ENCODE peak calls at places on chromosomes 12 and 14, in eight cellular contexts. Q is astrocyte of the cerebellum; C is activated CD4-positive, CD25-positive, alpha-beta regulatory T cell; H is amniotic stem cell; I is hepatic stellate cell; P is foreskin fibroblast; J is GM03348; N is AG08395. L is an unnamed sample.

GRCh38 chr14:96579855-96580254 is 77.7 kb downstream of the PAPOLA start:
- DNase-seq in Q (no peak), C (no peak), H (no peak), I (no peak), P (no peak), J (no peak), N (no peak), L (no peak)

GRCh38 chr12:68559246-68559645 is 51.5 kb upstream of the RAP1B start:
- DNase-seq in Q (no peak), C (no peak), H (no peak), I (no peak), P (peak), J (no peak), N (no peak), L (peak)

GRCh38 chr12:98998697-98999299 is 353.7 kb downstream of the APAF1 start:
- DNase-seq in Q (peak), C (no peak), H (peak), I (peak), P (peak), J (peak), N (peak), L (peak)

GRCh38 chr14:101821528-101821927 is 60.0 kb downstream of the PPP2R5C start:
- DNase-seq in Q (no peak), C (no peak), H (no peak), I (no peak), P (no peak), J (no peak), N (no peak), L (no peak)

GRCh38 chr14:87888136-87888999 is 104.6 kb downstream of the GALC start:
- DNase-seq in Q (no peak), C (no peak), H (no peak), I (no peak), P (no peak), J (peak), N (peak), L (peak)

GRCh38 chr14:68608235-68608962 is 184.5 kb downstream of the ZFP36L1 start:
- DNase-seq in Q (no peak), C (no peak), H (no peak), I (no peak), P (no peak), J (no peak), N (no peak), L (no peak)

GRCh38 chr12:56953314-56953713 is 4.1 kb downstream of the RDH16 start:
- DNase-seq in Q (no peak), C (no peak), H (no peak), I (no peak), P (no peak), J (peak), N (no peak), L (no peak)

GRCh38 chr12:50661300-50662120 is 102.4 kb upstream of the ATF1 start:
- DNase-seq in Q (peak), C (no peak), H (no peak), I (no peak), P (peak), J (no peak), N (no peak), L (no peak)

GRCh38 chr12:93441111-93441616 is 583 bp downstream of the UBE2N start:
- DNase-seq in Q (no peak), C (peak), H (no peak), I (peak), P (peak), J (peak), N (peak), L (peak)

GRCh38 chr12:123384318-123384993 is 524 bp downstream of the KMT5A start:
- DNase-seq in Q (no peak), C (no peak), H (no peak), I (peak), P (peak), J (no peak), N (no peak), L (peak)

L was measured in lung microvascular endothelial cell.